ENCODE peak calls at places on chromosome 21, in seven cellular contexts. F is AG04450, N is gastrocnemius medialis, K is body of pancreas, E is colonic mucosa, T is heart right ventricle, Q is pancreas. M is an unnamed sample.

GRCh38 chr21:35643176-35643575 is 417.1 kb downstream of the SETD4 start:
- DNase-seq in F (no peak), N (no peak), K (no peak), E (no peak), T (no peak), Q (no peak), M (peak)

GRCh38 chr21:34606051-34606450 is 8.9 kb downstream of the RCAN1 start:
- DNase-seq in F (no peak), N (no peak), K (no peak), E (no peak), T (no peak), Q (no peak), M (no peak)

GRCh38 chr21:29238052-29238966 is 60.4 kb upstream of the BACH1 start:
- DNase-seq in F (no peak), N (no peak), K (no peak), E (no peak), T (no peak), Q (no peak), M (no peak)

GRCh38 chr21:34157456-34158025 is 84.2 kb downstream of the MRPS6 start:
- DNase-seq in F (no peak), N (no peak), K (no peak), E (no peak), T (no peak), Q (no peak), M (no peak)

GRCh38 chr21:15414057-15414456 is 315.7 kb upstream of the USP25 start:
- DNase-seq in F (no peak), N (no peak), K (no peak), E (no peak), T (no peak), Q (no peak), M (no peak)

GRCh38 chr21:45828580-45829565 is 152.7 kb upstream of the COL6A1 start:
- DNase-seq in F (no peak), N (no peak), K (no peak), E (no peak), T (no peak), Q (peak), M (peak)

GRCh38 chr21:17550671-17551308 is 37.9 kb downstream of the CXADR start:
- DNase-seq in F (no peak), N (no peak), K (no peak), E (no peak), T (no peak), Q (no peak), M (peak)

GRCh38 chr21:46213620-46214286 is 14.8 kb downstream of the LSS start:
- DNase-seq in F (no peak), N (no peak), K (no peak), E (no peak), T (no peak), Q (no peak), M (no peak)

GRCh38 chr21:14684071-14684470 is 138.0 kb upstream of the SAMSN1 start:
- DNase-seq in F (no peak), N (no peak), K (no peak), E (no peak), T (no peak), Q (no peak), M (no peak)

GRCh38 chr21:14453339-14453738 is 70.4 kb upstream of the HSPA13 start:
- DNase-seq in F (no peak), N (no peak), K (peak), E (no peak), T (no peak), Q (no peak), M (no peak)

GRCh38 chr21:17668479-17668878 is 55.8 kb upstream of the BTG3 start:
- DNase-seq in F (no peak), N (no peak), K (no peak), E (no peak), T (no peak), Q (no peak), M (no peak)

GRCh38 chr21:19767546-19767945 is 1230.7 kb upstream of the NCAM2 start:
- DNase-seq in F (no peak), N (no peak), K (no peak), E (no peak), T (no peak), Q (no peak), M (no peak)

GRCh38 chr21:14273736-14274538 is 58.0 kb downstream of the RBM11 start:
- DNase-seq in F (no peak), N (no peak), K (peak), E (peak), T (peak), Q (peak), M (no peak)

GRCh38 chr21:19853709-19854575 is 1144.3 kb upstream of the NCAM2 start:
- DNase-seq in F (no peak), N (no peak), K (no peak), E (peak), T (no peak), Q (peak), M (no peak)

GRCh38 chr21:37368536-37369279 is 2.1 kb downstream of the DYRK1A start:
- DNase-seq in F (no peak), N (no peak), K (no peak), E (peak), T (no peak), Q (no peak), M (no peak)

GRCh38 chr21:43292041-43292865 is 123.4 kb downstream of the CRYAA start:
- DNase-seq in F (no peak), N (no peak), K (no peak), E (no peak), T (no peak), Q (peak), M (no peak)

GRCh38 chr21:28644762-28645161 is 347.9 kb downstream of the LTN1 start:
- DNase-seq in F (no peak), N (no peak), K (no peak), E (no peak), T (no peak), Q (no peak), M (no peak)

GRCh38 chr21:46560568-46561447 is 44.1 kb downstream of the S100B start:
- DNase-seq in F (no peak), N (no peak), K (no peak), E (no peak), T (no peak), Q (no peak), M (peak)

GRCh38 chr21:35428489-35428888 is 379.4 kb upstream of the RUNX1 start:
- DNase-seq in F (no peak), N (no peak), K (peak), E (no peak), T (peak), Q (no peak), M (no peak)

GRCh38 chr21:46127239-46128105 is 27.9 kb downstream of the FTCD start:
- DNase-seq in F (no peak), N (no peak), K (no peak), E (no peak), T (peak), Q (peak), M (no peak)

GRCh38 chr21:30234643-30235042 is 18.7 kb upstream of the CLDN8 start:
- DNase-seq in F (no peak), N (no peak), K (no peak), E (no peak), T (no peak), Q (no peak), M (no peak)

GRCh38 chr21:34882719-34883131 is 166.4 kb downstream of the RUNX1 start:
- DNase-seq in F (no peak), N (no peak), K (no peak), E (no peak), T (no peak), Q (no peak), M (no peak)

GRCh38 chr21:21030311-21030710 is 32.1 kb downstream of the NCAM2 start:
- DNase-seq in F (no peak), N (no peak), K (no peak), E (no peak), T (no peak), Q (no peak), M (no peak)

GRCh38 chr21:35207322-35207721 is 158.2 kb upstream of the RUNX1 start:
- DNase-seq in F (no peak), N (no peak), K (no peak), E (no peak), T (no peak), Q (peak), M (no peak)

GRCh38 chr21:38761531-38761930 is 44.2 kb upstream of the ETS2 start:
- DNase-seq in F (no peak), N (no peak), K (no peak), E (no peak), T (no peak), Q (no peak), M (no peak)

GRCh38 chr21:38759286-38759872 is 46.4 kb upstream of the ETS2 start:
- DNase-seq in F (no peak), N (no peak), K (no peak), E (no peak), T (no peak), Q (no peak), M (no peak)

GRCh38 chr21:38760017-38760761 is 45.5 kb upstream of the ETS2 start:
- DNase-seq in F (no peak), N (no peak), K (no peak), E (no peak), T (no peak), Q (no peak), M (no peak)

GRCh38 chr21:38758815-38759214 is 46.9 kb upstream of the ETS2 start:
- DNase-seq in F (no peak), N (no peak), K (no peak), E (no peak), T (no peak), Q (no peak), M (no peak)

GRCh38 chr21:38760762-38761155 is 45.0 kb upstream of the ETS2 start:
- DNase-seq in F (no peak), N (no peak), K (no peak), E (no peak), T (no peak), Q (no peak), M (no peak)
- H3K27ac ChIP-seq in F (no peak), N (no peak), K (no peak), E (no peak), T (no peak), Q (no peak), M (peak)

DNA sequence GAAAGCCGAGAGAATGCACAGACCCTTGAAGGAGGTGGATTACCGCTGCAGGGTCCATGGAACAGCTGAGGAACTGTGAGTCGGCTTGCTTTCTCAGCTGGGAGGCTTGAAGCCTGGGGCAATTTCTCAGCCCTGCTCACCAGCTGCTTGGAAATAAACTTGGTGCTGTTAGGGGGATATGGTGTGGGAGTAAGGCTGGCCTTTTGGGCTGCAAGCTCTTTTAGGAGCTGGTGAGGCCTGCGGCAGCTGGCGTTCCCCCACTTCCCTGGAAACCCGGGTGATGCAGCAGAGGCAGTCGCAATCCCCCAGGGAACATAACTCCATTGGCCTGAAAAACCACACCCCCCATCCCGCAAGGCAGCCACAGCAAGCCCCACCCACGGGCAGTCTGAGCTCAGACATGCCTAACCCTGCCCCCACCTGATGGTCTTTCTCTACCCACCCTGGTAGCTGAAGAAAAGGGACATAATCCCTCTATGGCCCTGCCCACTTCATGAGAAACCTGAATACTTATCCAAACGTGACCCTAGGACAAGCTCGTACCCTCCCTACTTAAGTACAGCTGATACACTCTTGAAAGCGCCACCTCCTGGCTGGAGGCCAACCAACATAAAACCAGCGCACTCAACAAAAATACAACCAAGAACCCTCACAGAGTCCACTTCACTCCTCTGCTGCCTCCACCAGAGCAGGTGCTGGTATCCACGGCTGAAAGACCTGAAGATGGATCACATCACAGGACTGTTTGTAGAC is 1995.8 kb downstream of the NCAM2 start:
- DNase-seq in F (no peak), N (no peak), K (no peak), E (no peak), T (no peak), Q (no peak), M (no peak)
- TF ChIP-seq CTCF in F (no peak), N (no peak), K (no peak), E (no peak), T (no peak), Q (no peak), M (no peak)

GRCh38 chr21:44347911-44348451 is 5.4 kb upstream of the TRPM2 start:
- DNase-seq in F (no peak), N (no peak), K (no peak), E (no peak), T (no peak), Q (no peak), M (no peak)
- H3K27ac ChIP-seq in F (no peak), N (no peak), K (no peak), E (no peak), T (no peak), Q (no peak), M (no peak)

DNA sequence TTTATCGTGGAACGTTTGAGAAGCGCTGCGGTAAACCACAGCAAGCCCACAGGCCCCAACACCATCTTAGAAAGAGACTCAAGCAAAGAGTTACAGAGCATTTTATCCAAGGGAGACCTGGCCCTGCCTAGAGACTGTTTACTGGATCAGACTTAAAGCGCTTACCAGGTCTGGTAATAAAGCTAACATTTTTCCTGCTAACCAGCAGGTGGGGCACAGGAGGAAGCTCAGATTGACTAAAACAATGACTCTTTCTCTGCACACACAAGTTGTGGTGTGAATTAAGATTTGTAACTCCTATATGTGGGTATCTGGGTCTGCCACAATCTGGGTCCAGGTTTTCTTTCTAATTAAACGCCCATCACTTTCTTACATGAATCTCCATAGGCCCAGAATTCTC is 136.5 kb upstream of the ETS2 start:
- DNase-seq in F (no peak), N (no peak), K (no peak), E (peak), T (no peak), Q (no peak), M (no peak)
- TF ChIP-seq CTCF in F (peak), N (peak), K (peak), E (peak), T (peak), Q (peak), M (no peak)

DNA sequence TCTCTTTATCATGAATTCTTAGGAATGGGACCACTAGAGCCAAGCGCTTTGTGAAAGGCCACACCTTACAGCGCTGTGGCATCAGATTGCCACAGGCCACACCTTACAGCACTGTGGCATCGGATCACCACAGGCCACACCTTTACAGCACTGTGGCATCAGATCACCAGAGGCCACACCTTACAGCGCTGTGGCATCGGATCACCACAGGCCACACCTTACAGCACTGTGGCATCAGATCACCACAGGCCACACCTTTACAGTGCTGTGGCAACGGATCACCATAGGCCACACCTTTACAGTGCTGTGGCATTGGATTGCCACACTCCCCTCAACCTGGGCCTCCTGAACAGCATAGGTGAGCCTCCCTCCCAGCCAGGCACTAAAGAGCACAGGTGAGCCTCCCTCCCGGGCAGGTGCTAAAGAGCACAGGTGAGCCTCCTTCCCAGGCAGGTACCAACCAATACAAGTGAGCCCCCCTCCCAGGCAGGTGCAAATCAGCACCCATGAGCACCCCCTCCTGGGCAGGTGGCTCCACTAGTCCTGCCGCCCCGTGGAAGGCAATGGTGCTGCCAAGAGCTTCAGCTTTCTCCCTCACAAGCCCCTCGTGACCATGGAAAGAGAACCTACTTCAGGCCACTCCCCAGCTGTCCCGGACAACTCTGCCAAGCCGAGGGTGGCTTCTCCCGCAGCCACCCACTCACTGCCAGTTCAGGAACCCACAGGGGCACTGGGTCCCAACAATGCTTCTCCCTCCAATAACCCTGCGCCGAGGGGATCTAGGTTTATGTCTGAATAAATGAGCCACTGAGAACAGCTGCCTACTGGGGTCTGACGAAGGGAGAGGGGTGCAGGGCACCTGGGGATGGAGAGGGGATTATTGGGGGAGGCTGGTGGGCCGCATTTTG is 46.7 kb downstream of the PRDM15 start:
- DNase-seq in F (no peak), N (no peak), K (no peak), E (no peak), T (no peak), Q (peak), M (no peak)
- H3K27ac ChIP-seq in F (no peak), N (no peak), K (no peak), E (no peak), T (no peak), Q (no peak), M (no peak)

GRCh38 chr21:32163386-32163785 is 115.5 kb downstream of the MIS18A start:
- DNase-seq in F (no peak), N (no peak), K (no peak), E (no peak), T (no peak), Q (no peak), M (no peak)
- TF ChIP-seq CTCF in F (no peak), N (no peak), K (no peak), E (no peak), T (no peak), Q (no peak), M (no peak)

GRCh38 chr21:26001356-26001755 is 169.2 kb downstream of the APP start:
- DNase-seq in F (no peak), N (no peak), K (no peak), E (peak), T (no peak), Q (no peak), M (no peak)
- H3K27ac ChIP-seq in F (no peak), N (no peak), K (no peak), E (no peak), T (no peak), Q (no peak), M (no peak)

GRCh38 chr21:26379561-26379960 is 193.5 kb downstream of the CYYR1 start:
- DNase-seq in F (no peak), N (no peak), K (no peak), E (no peak), T (no peak), Q (no peak), M (no peak)

GRCh38 chr21:26374817-26375216 is 198.3 kb downstream of the CYYR1 start:
- DNase-seq in F (no peak), N (no peak), K (no peak), E (no peak), T (no peak), Q (no peak), M (no peak)

DNA sequence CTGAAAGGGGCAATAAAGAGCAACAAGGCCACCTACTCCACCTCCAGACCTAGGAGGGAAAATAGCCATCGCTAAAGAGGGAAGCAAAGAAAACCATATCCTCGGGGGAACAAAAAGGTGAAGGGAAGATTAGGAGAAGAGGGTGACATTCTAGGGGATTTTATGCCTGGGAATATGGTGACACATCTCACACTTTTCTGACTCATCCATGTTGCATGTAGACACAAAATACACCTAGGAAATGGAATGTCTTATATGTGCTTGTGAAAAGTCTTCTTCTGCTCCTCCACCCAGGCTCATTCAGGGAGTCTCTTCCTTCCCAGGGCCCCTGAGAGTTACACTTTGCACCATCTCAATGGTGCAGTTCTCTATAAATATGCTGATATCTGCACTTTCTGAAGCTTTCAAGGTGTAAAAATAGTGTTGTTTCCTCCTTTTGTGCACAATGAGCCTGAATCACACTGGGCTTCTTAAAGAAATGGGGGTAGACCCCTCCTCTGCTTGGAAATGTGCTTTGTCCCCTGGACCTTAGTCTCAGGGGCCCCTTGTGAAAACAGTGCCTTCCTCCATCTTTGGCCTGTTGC is 195.9 kb downstream of the CYYR1 start:
- DNase-seq in F (no peak), N (no peak), K (no peak), E (no peak), T (no peak), Q (no peak), M (no peak)
- TF ChIP-seq CTCF in F (no peak), N (no peak), K (no peak), E (no peak), T (no peak), Q (no peak), M (no peak)